ENCODE peak calls at places on chromosomes 12 and 14, in four cellular contexts. V, C, P and L are unnamed samples.

GRCh38 chr14:50062438-50063039 is 53.8 kb downstream of the VCPKMT start:
- DNase-seq in C (peak; percentile 93), V (peak; percentile 86), P (no peak), L (peak; percentile 74)

GRCh38 chr12:64679487-64679983 is 69.2 kb downstream of the RASSF3 start:
- DNase-seq in V (peak; percentile 96), P (no peak), C (peak; percentile 93), L (peak; percentile 80)

GRCh38 chr14:99506269-99506668 is 25.1 kb downstream of the CCNK start:
- DNase-seq in P (no peak), V (no peak), C (no peak), L (no peak)

GRCh38 chr12:14373202-14373601 is 7.7 kb downstream of the ATF7IP start:
- DNase-seq in P (no peak), V (peak; percentile 20), C (peak; percentile 76), L (peak; percentile 71)

GRCh38 chr12:76568888-76569551 is 9.4 kb upstream of the OSBPL8 start:
- DNase-seq in C (no peak), V (no peak), P (no peak), L (no peak)

GRCh38 chr14:23322568-23323517 is 1.6 kb downstream of the PABPN1 start:
- DNase-seq in V (no peak), P (no peak), C (no peak), L (no peak)

GRCh38 chr12:121240484-121241202 is 30.7 kb downstream of the P2RX4 start:
- DNase-seq in V (no peak), P (no peak), C (no peak), L (peak; percentile 32)

GRCh38 chr12:57893460-57894353 is 47.2 kb upstream of the CTDSP2 start:
- DNase-seq in C (peak; percentile 73), V (no peak), P (peak; percentile 46), L (peak; percentile 93)

GRCh38 chr12:19517583-19517982 is 78.3 kb downstream of the AEBP2 start:
- DNase-seq in V (no peak), C (no peak), P (no peak), L (no peak)

GRCh38 chr12:87575906-87576305 is 453.3 kb downstream of the C12orf50 start:
- DNase-seq in C (no peak), V (no peak), P (no peak), L (no peak)

GRCh38 chr12:109999983-110000505 is 814 bp downstream of the ANKRD13A start:
- DNase-seq in V (peak; percentile 43), C (peak; percentile 18), P (no peak), L (peak; percentile 43)

GRCh38 chr14:49424436-49425331 is 161.5 kb downstream of the RPS29 start:
- DNase-seq in V (no peak), P (no peak), C (peak; percentile 25), L (peak; percentile 78)

GRCh38 chr14:58944226-58944769 is 244.2 kb upstream of the DAAM1 start:
- DNase-seq in V (peak; percentile 78), C (no peak), P (no peak), L (no peak)

GRCh38 chr14:99447739-99448138 is 32.9 kb downstream of the SETD3 start:
- DNase-seq in C (no peak), V (no peak), P (no peak), L (no peak)

GRCh38 chr14:21634840-21635239 is at the start of gene OR10G2:
- DNase-seq in V (no peak), C (no peak), P (no peak), L (no peak)

GRCh38 chr14:104888489-104889373 is 23.7 kb downstream of the CEP170B start:
- DNase-seq in V (no peak), P (peak; percentile 5), C (no peak), L (no peak)

GRCh38 chr12:89704457-89704856 is 4.2 kb downstream of the ATP2B1 start:
- DNase-seq in C (no peak), P (no peak), V (no peak), L (no peak)